ENCODE peak calls at places on chromosomes 6 and 20, in five cellular contexts. C is thyroid gland, E is epithelial cell of esophagus, N is fibroblast of lung, R is left ventricle myocardium inferior. P is an unnamed sample.
A peak's percentile ranks its signal among the peaks of the same experiment; 100 is the strongest.

GRCh38 chr20:47691632-47692031 is 93.6 kb downstream of the SULF2 start:
- DNase-seq in C (no peak), N (peak; percentile 40), E (no peak), R (no peak), P (no peak)

GRCh38 chr6:2920671-2921112 is 17.6 kb upstream of the SERPINB9 start:
- DNase-seq in E (no peak), N (no peak), R (no peak), C (no peak), P (no peak)

GRCh38 chr6:30542404-30542725 is 13.9 kb downstream of the GNL1 start:
- DNase-seq in E (no peak), C (no peak), R (no peak), N (no peak), P (no peak)

GRCh38 chr20:15047100-15047499 is 709.7 kb upstream of the FLRT3 start:
- DNase-seq in E (no peak), R (no peak), C (no peak), N (no peak), P (no peak)

GRCh38 chr6:2127484-2127911 is 117.9 kb downstream of the GMDS start:
- DNase-seq in C (peak; percentile 9), E (no peak), R (peak; percentile 55), N (no peak), P (no peak)

GRCh38 chr20:33731693-33732165 is at the start of gene ZNF341:
- DNase-seq in E (peak; percentile 81), N (peak; percentile 73), R (peak; percentile 90), C (peak; percentile 91), P (no peak)

GRCh38 chr20:4633780-4634179 is 87.9 kb upstream of the PRND start:
- DNase-seq in C (no peak), E (peak; percentile 80), R (no peak), N (peak; percentile 97), P (peak; percentile 76)

GRCh38 chr6:57013501-57013900 is 33.0 kb upstream of the KIAA1586 start:
- DNase-seq in N (peak; percentile 85), C (no peak), E (peak; percentile 86), R (no peak), P (peak; percentile 51)

GRCh38 chr6:121826156-121826810 is 390.8 kb downstream of the GJA1 start:
- DNase-seq in R (no peak), E (peak; percentile 97), N (peak; percentile 98), C (no peak), P (peak; percentile 67)

GRCh38 chr6:106574729-106575458 is 54.4 kb downstream of the RTN4IP1 start:
- DNase-seq in E (peak; percentile 36), R (no peak), N (peak; percentile 88), C (no peak), P (peak; percentile 29)

GRCh38 chr6:22470454-22471368 is 98.7 kb upstream of the HDGFL1 start:
- DNase-seq in R (peak; percentile 42), E (peak; percentile 66), C (peak; percentile 77), N (peak; percentile 72), P (peak; percentile 5)

GRCh38 chr20:23800865-23801264 is 25.7 kb downstream of the CST2 start:
- DNase-seq in R (no peak), N (no peak), E (no peak), C (no peak), P (no peak)

GRCh38 chr6:10801224-10801848 is 37.0 kb downstream of the MAK start:
- DNase-seq in E (peak; percentile 68), R (peak; percentile 27), C (peak; percentile 61), N (peak; percentile 33), P (peak; percentile 5)

GRCh38 chr6:167465497-167465896 is 140.6 kb downstream of the TTLL2 start:
- DNase-seq in C (no peak), N (no peak), E (no peak), R (no peak), P (no peak)
- H3K4me3 ChIP-seq in C (no peak overlapping the region), N (no peak overlapping the region), E (no peak overlapping the region), R (no peak overlapping the region), P (no peak overlapping the region)

GRCh38 chr6:50845499-50846108 is 26.9 kb downstream of the TFAP2B start:
- DNase-seq in N (no peak), R (no peak), C (no peak), E (no peak), P (no peak)

GRCh38 chr6:50846109-50846859 is 27.6 kb downstream of the TFAP2B start:
- DNase-seq in C (no peak), R (no peak), N (no peak), E (no peak), P (no peak)

GRCh38 chr6:50842446-50842845 is 23.8 kb downstream of the TFAP2B start:
- DNase-seq in C (no peak), N (no peak), E (no peak), R (no peak), P (no peak)

GRCh38 chr6:50842861-50843384 is 24.3 kb downstream of the TFAP2B start:
- DNase-seq in E (no peak), N (no peak), C (no peak), R (no peak), P (no peak)

DNA sequence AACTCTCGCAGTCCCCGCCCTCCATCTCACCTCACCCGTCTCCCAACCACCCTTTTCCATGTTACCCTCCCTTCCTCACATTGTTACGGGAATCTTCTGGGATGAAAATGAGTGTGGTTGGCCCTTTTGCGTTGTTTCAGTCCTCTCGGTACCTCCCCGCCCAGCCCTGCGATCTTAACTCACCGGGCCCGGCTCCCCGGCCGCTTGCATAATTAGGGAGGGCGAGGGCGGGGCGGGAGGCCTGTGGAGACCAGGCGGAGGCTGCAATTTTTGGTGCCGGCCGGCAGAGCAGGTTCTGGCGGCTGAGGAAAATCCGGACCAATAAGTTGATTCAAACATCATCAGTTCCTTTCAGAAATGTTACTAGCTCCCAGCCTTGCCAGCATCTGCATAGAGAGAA is 25.2 kb downstream of the TFAP2B start:
- DNase-seq in R (no peak), E (peak; percentile 41), N (no peak), C (no peak), P (no peak)
- TF ChIP-seq CTCF in R (no peak), E (no peak), N (no peak), C (no peak), P (no peak)

DNA sequence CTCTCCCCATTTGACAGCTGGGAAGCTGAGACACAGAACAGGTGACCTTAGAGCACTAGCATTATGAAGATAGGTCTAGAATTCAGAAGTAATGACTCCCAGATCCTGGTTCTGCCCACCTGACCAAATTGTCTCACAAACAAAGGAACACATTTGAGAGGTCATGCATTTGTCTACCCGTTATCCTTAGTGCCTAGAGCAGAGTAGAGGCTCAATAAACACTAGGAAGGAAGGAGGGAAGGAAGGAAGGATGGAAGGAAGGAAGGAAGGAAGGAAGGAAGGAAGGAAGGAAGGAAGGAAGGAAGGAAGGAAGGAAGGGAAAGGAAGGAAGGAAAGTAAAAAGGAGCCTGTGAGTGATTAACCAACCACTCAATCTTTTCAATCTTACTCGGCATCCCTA is 63.3 kb downstream of the SNAP25 start:
- DNase-seq in E (no peak), N (no peak), C (no peak), R (no peak), P (no peak)
- H3K4me3 ChIP-seq in E (no peak overlapping the region), N (no peak overlapping the region), C (no peak overlapping the region), R (no peak overlapping the region), P (no peak overlapping the region)

GRCh38 chr6:45419574-45420082 is 41.9 kb upstream of the SUPT3H start:
- DNase-seq in E (peak; percentile 81), C (peak; percentile 62), N (peak; percentile 64), R (peak; percentile 50), P (no peak)
- TF ChIP-seq CTCF in E (peak; percentile 44), C (peak; percentile 53), N (no peak), R (peak; percentile 47), P (peak; percentile 38)

GRCh38 chr6:25041676-25042598 is 106.2 kb upstream of the RIPOR2 start:
- DNase-seq in R (no peak), N (no peak), C (no peak), E (no peak), P (no peak)
- H3K4me3 ChIP-seq in R (no peak overlapping the region), N (no peak overlapping the region), C (no peak overlapping the region), E (no peak overlapping the region), P (no peak overlapping the region)

DNA sequence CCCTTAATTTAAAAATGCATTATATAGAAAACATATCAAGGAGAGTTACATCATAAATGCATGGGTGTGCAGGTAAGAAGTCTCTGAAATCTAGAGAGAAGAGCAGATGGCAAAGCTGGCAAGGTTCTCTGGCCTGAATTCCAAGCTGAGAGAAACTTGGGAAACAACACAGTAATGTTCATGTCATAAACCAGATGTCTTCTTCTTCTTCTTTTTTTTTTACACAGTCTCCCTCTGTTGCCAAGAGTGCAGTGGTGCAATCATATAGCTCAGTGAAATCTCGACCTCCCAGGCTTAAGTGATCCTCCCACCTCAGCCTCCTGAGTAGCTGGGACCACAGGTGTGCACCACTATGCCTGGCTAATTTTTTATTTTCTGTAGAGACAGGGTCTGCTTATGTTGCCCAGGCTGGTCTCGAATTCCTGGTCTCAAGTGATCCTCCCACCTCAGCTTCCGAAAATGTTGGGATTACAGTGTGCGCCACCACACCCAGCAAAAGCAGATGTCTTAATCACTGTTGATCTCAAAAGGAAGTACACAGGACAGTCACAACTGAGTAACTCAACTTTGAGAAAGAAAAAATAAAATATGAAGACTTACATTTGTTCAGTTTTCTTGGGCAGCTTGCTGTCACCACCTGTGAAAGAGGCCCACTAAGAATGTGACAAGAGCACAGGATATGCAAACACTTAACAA is 77.3 kb downstream of the DNAAF9 start:
- DNase-seq in C (no peak), N (no peak), R (no peak), E (no peak), P (peak; percentile 51)
- TF ChIP-seq CTCF in C (no peak), N (peak; percentile 5), R (no peak), E (peak; percentile 22), P (peak; percentile 26)

GRCh38 chr20:63943007-63943807 is 13.0 kb downstream of the UCKL1 start:
- DNase-seq in N (no peak), E (no peak), C (no peak), R (no peak), P (no peak)

GRCh38 chr20:63942250-63943006 is 13.8 kb downstream of the UCKL1 start:
- DNase-seq in E (peak; percentile 88), R (peak; percentile 43), N (peak; percentile 27), C (peak; percentile 24), P (no peak)

GRCh38 chr20:63940071-63940471 is 16.1 kb downstream of the UCKL1 start:
- DNase-seq in E (no peak), R (peak; percentile 14), C (no peak), N (no peak), P (no peak)

GRCh38 chr20:63940472-63941266 is 15.5 kb downstream of the UCKL1 start:
- DNase-seq in E (no peak), N (no peak), R (peak; percentile 15), C (no peak), P (no peak)

DNA sequence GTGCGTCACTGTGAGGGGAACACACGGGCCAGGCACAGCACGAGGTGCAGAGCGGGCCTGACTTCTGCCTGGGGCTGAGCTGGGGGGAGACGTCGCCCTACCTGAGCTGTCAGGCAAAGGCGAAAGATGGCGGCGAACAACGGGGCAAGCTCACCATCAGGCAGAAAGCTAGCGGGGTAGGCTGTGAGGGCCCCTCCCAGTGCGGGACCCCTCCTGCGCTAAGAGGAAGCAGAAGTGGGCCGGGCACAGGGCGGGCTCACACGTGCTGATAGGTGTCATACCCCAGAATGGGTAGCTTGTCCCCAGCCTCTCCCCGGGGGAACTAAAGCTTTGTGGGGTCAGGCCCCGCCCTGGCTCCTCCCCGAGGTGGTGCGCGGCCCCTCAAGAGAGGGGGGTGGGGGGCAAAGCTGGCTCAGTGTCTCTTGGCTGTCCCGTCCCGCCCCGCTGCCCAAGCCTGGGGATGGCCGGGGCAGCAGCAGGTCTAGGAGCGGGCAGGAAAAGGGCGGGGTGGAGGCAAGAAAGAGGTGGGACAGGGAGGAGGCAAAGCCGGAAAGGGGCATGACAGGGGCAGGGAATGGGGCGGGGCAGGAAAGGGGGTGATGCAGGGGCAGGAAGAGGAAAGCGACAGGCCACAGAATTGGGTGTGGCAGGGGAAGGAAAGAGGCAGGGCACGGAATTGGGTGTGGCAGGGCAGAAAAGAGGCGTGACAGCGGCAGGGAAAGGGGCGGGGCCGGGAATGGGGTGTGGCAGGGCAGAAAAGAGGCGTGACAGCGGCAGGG is 14.7 kb downstream of the UCKL1 start:
- DNase-seq in C (peak; percentile 35), R (peak; percentile 61), N (no peak), E (peak; percentile 78), P (no peak)
- H3K4me3 ChIP-seq in C (no peak overlapping the region), R (no peak overlapping the region), N (no peak overlapping the region), E (no peak overlapping the region), P (no peak overlapping the region)

GRCh38 chr6:167470836-167471547 is 146.1 kb downstream of the TTLL2 start:
- DNase-seq in N (no peak), E (no peak), R (no peak), C (no peak), P (no peak)
- TF ChIP-seq CTCF in N (no peak), E (no peak), R (no peak), C (no peak), P (no peak)